ENCODE peak calls at places on chromosomes 16 and 17, in seven cellular contexts. X is mammary epithelial cell, N is NCI-H2171, M is GM12865, H is NCI-H774, S is posterior cingulate gyrus, O is EH. R is an unnamed sample.

GRCh38 chr17:32516450-32516849 is 29.7 kb downstream of the CDK5R1 start:
- DNase-seq in X (no peak), N (no peak), M (peak; percentile 32), H (peak; percentile 59), S (no peak), O (no peak), R (no peak)

GRCh38 chr17:35709874-35710273 is 21.6 kb upstream of the RASL10B start:
- DNase-seq in X (no peak), N (peak; percentile 74), M (no peak), H (no peak), S (no peak), O (peak; percentile 45), R (no peak)

GRCh38 chr16:66007717-66008116 is 358.8 kb upstream of the CDH5 start:
- DNase-seq in X (no peak), N (no peak), M (peak; percentile 45), H (no peak), S (no peak), O (peak; percentile 87), R (peak; percentile 46)

GRCh38 chr16:10256855-10257641 is 74.8 kb upstream of the GRIN2A start:
- DNase-seq in X (peak; percentile 27), N (peak; percentile 2), M (peak; percentile 75), H (no peak), S (no peak), O (peak; percentile 34), R (peak; percentile 83)

GRCh38 chr17:80212962-80213650 is 7.0 kb downstream of the SGSH start:
- DNase-seq in X (no peak), N (no peak), M (no peak), H (no peak), S (no peak), O (no peak), R (no peak)

GRCh38 chr17:80252871-80253270 is 7.8 kb upstream of the RNF213 start:
- DNase-seq in X (peak; percentile 64), N (peak; percentile 49), M (peak; percentile 83), H (no peak), S (peak; percentile 72), O (no peak), R (peak; percentile 91)

GRCh38 chr17:28701987-28702751 is 9.5 kb downstream of the PROCA1 start:
- DNase-seq in X (no peak), N (no peak), M (no peak), H (peak; percentile 31), S (peak; percentile 87), O (no peak), R (no peak)

GRCh38 chr17:16322636-16323035 is 30.6 kb downstream of the CENPV start:
- DNase-seq in X (no peak), N (no peak), M (no peak), H (no peak), S (no peak), O (peak; percentile 92), R (no peak)

GRCh38 chr17:1109606-1110523 is 69.9 kb downstream of the ABR start:
- DNase-seq in X (no peak), N (peak; percentile 37), M (peak; percentile 49), H (no peak), S (peak; percentile 77), O (no peak), R (peak; percentile 92)

GRCh38 chr17:82204831-82205719 is 7.6 kb downstream of the CCDC57 start:
- DNase-seq in X (peak; percentile 82), N (peak; percentile 49), M (no peak), H (peak; percentile 75), S (no peak), O (peak; percentile 87), R (no peak)

GRCh38 chr16:49528564-49529150 is 155.1 kb downstream of the C16orf78 start:
- DNase-seq in X (no peak), N (no peak), M (no peak), H (no peak), S (no peak), O (peak; percentile 0), R (no peak)

GRCh38 chr16:6969594-6969993 is 363.1 kb upstream of the RBFOX1 start:
- DNase-seq in X (no peak), N (no peak), M (no peak), H (no peak), S (no peak), O (no peak), R (peak; percentile 63)

GRCh38 chr17:39757931-39758873 is 20.5 kb downstream of the GRB7 start:
- DNase-seq in X (no peak), N (no peak), M (peak; percentile 89), H (no peak), S (no peak), O (peak; percentile 9), R (peak; percentile 56)

GRCh38 chr16:17273142-17273561 is 197.6 kb downstream of the XYLT1 start:
- DNase-seq in X (peak; percentile 78), N (no peak), M (peak; percentile 24), H (no peak), S (no peak), O (peak; percentile 94), R (no peak)

GRCh38 chr16:29023279-29024278 is 38.7 kb downstream of the LAT start:
- DNase-seq in X (peak; percentile 38), N (no peak), M (no peak), H (no peak), S (peak; percentile 48), O (peak; percentile 39), R (no peak)

GRCh38 chr16:31411024-31411845 is 16.9 kb downstream of the COX6A2 start:
- DNase-seq in X (no peak), N (no peak), M (no peak), H (no peak), S (no peak), O (no peak), R (no peak)

GRCh38 chr16:68921654-68922053 is 78.3 kb downstream of the TANGO6 start:
- DNase-seq in X (peak; percentile 96), N (no peak), M (no peak), H (no peak), S (no peak), O (peak; percentile 16), R (no peak)

GRCh38 chr17:30858556-30859250 is 26.9 kb downstream of the ATAD5 start:
- DNase-seq in X (no peak), N (no peak), M (no peak), H (no peak), S (no peak), O (no peak), R (no peak)

GRCh38 chr16:67562526-67562917 is at the start of gene CTCF:
- DNase-seq in X (peak; percentile 70), N (peak; percentile 83), M (peak; percentile 92), H (peak; percentile 60), S (peak; percentile 90), O (peak; percentile 87), R (no peak)

GRCh38 chr17:40311575-40311974 is 2.6 kb downstream of the RARA start:
- DNase-seq in X (peak; percentile 51), N (peak; percentile 35), M (no peak), H (no peak), S (no peak), O (peak; percentile 66), R (no peak)

GRCh38 chr17:29237476-29238132 is 9.1 kb upstream of the CRYBA1 start:
- DNase-seq in X (peak; percentile 33), N (no peak), M (no peak), H (no peak), S (no peak), O (peak; percentile 81), R (peak; percentile 32)

GRCh38 chr17:4953461-4953961 is 2.6 kb downstream of the ENO3 start:
- DNase-seq in X (no peak), N (no peak), M (no peak), H (no peak), S (peak; percentile 45), O (peak; percentile 86), R (no peak)

GRCh38 chr17:48162946-48163506 is 55.5 kb downstream of the SNX11 start:
- DNase-seq in X (peak; percentile 9), N (no peak), M (peak; percentile 57), H (peak; percentile 40), S (no peak), O (no peak), R (no peak)

GRCh38 chr16:67857547-67858233 is 10.2 kb upstream of the CENPT start:
- DNase-seq in X (peak; percentile 96), N (no peak), M (no peak), H (peak; percentile 70), S (no peak), O (peak; percentile 95), R (peak; percentile 92)

R was measured in endodermal cell.